ENCODE peak calls at places on chromosomes 1 and 21, in six cellular contexts. Q is K562, Z is IMR-90, H is GM12878, S is HEK293T, M is HepG2. I is an unnamed sample.

GRCh38 chr1:48725331-48725730 is 51.4 kb downstream of the BEND5 start:
- DNase-seq in Q (no peak), Z (peak), H (no peak), S (no peak), M (no peak), I (no peak)

GRCh38 chr1:7576946-7577657 is 194.0 kb upstream of the VAMP3 start:
- DNase-seq in Q (peak), Z (peak), H (no peak), S (peak), M (no peak), I (peak)

GRCh38 chr1:1678581-1679380 is 13.8 kb downstream of the SLC35E2B start:
- DNase-seq in Q (peak), Z (no peak), H (peak), S (no peak), M (peak), I (peak)

GRCh38 chr1:8026153-8026975 is at the start of gene ERRFI1:
- DNase-seq in Q (peak), Z (peak), H (peak), S (peak), M (peak), I (peak)

GRCh38 chr21:14707265-14708020 is 161.3 kb upstream of the SAMSN1 start:
- DNase-seq in Q (no peak), Z (no peak), H (no peak), S (no peak), M (no peak), I (no peak)

GRCh38 chr1:34983700-34984355 is 1.3 kb downstream of the TMEM35B start:
- DNase-seq in Q (no peak), Z (peak), H (no peak), S (no peak), M (peak), I (no peak)

GRCh38 chr1:162997499-162998285 is 71.5 kb upstream of the RGS4 start:
- DNase-seq in Q (no peak), Z (peak), H (no peak), S (no peak), M (no peak), I (no peak)

GRCh38 chr1:106755682-106756406 is 300.6 kb upstream of the PRMT6 start:
- DNase-seq in Q (no peak), Z (peak), H (no peak), S (no peak), M (no peak), I (no peak)

GRCh38 chr1:11719313-11720032 is 16.5 kb upstream of the AGTRAP start:
- DNase-seq in Q (peak), Z (peak), H (no peak), S (peak), M (no peak), I (no peak)

GRCh38 chr1:92705456-92705855 is 79.5 kb downstream of the EVI5 start:
- DNase-seq in Q (peak), Z (peak), H (no peak), S (no peak), M (no peak), I (no peak)

GRCh38 chr1:31576201-31576669 is at the start of gene TINAGL1:
- DNase-seq in Q (peak), Z (no peak), H (no peak), S (no peak), M (peak), I (no peak)
- TF ChIP-seq BHLHE40 in Q (no peak), Z (no peak), H (no peak), S (no peak), M (no peak), I (no peak)

DNA sequence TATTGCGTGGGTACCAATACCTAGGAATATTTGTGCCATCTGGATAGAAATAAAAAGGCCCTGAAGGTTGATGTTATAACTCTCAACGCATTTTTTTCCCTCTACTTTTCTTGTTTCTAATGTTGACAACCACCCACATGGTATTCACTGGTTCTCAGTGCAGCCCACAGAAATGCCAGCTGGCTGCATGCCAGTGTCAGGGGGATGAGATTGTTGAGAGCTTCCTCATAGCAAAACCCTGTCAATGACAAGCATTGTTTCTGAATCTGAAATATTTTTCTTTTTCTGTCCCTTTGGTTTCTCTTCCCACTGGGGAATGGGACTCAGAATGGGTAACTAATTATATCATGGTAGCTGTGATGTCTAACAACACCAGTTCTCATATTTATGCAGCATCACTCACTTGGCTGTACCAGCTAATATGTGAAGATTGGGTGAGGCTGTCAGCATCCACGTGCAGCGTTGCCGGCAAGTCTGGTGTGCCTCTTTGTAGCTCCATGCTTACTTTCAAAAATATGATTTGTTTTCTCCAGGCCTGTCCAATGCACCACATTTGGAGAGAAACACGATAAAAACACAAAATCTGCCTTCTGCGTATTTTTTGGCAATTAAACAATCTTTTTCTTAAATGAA is 284.6 kb downstream of the PTBP2 start:
- DNase-seq in Q (no peak), Z (peak), H (peak), S (no peak), M (no peak), I (no peak)
- TF ChIP-seq BHLHE40 in Q (no peak), Z (no peak), H (no peak), S (no peak), M (no peak), I (no peak)

DNA sequence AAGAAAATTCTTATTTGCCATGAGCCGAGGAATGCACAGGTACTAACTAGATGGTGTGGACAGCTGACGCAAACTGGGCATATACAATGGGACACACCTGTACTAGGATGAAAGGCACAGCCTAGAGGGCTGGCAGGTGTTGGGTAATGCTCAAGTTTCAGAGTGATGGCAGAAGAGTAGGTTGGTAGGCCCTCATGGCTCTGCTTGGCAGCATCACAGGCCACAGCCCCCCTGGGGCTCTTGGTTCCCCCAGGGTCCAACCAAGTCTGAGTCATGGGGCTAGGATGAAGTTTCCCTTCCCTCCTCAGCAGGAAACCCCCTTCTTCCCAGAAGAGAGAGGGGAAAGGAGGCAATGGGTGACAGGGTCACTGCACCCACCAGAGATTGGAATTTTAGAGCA is 35.2 kb downstream of the SPEN start:
- DNase-seq in Q (no peak), Z (no peak), H (no peak), S (no peak), M (no peak), I (no peak)
- TF ChIP-seq BHLHE40 in Q (no peak), Z (no peak), H (no peak), S (no peak), M (no peak), I (no peak)

GRCh38 chr1:61079898-61080336 is 2.4 kb upstream of the NFIA start:
- DNase-seq in Q (peak), Z (peak), H (no peak), S (peak), M (peak), I (peak)
- TF ChIP-seq BHLHE40 in Q (peak), Z (no peak), H (no peak), S (no peak), M (no peak), I (no peak)

DNA sequence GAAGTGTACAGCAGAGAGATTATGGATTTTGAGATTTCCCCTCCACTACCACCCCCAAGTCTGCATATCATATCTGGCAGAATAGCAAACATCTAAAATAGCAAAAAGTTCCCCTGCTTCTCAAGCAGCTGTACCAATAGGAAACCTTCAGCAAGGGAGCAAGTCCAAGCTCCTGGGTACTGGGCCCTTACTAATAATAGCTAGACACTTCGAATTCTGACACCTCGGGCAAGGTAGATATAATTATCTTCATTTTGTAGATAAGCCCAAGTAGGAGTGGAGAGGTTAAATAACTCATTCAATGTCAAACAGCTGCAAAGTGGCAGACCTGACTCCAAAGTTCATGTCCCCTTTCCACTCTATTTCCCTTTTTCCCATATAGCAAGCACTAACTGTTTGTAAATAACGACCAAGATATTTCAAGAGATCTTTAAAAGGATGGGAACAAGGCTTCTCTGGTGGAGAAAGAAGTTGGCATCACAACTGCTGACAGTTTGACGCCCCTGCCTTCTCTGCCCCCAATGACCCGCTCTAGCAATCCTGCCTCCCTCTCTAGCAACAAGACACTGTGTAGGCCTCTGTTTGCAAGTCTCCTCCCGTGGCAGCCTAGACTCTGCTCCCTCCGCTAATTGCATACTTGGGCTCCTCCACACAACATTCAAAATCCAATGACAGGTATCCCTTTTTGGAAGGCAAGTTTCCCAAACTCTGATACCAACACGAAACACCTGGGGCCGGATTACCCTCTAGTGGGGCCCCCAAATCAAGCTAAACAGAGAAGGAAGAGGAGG is 18.7 kb upstream of the ADAR start:
- DNase-seq in Q (no peak), Z (no peak), H (no peak), S (peak), M (peak), I (peak)
- TF ChIP-seq BHLHE40 in Q (no peak), Z (no peak), H (no peak), S (no peak), M (no peak), I (no peak)

DNA sequence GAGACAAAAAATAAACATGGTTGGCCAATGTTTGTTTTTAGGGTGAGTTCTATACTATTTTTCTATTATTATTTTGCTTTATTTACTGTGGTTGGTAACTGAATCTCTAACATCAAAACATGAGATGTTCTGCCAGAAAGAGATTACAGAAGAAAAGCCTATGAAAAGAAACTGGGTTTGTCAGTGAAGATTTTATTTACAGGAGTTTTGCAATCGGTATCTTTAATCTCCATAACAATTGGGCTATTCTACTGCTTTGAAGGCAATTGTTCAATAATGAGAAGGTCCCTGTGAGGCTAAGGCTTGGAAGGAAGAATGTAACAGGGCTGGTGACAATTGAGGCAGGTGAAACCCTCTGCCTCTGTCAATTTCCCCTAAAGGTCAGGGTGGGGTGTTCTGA is 155.5 kb downstream of the CLIC6 start:
- DNase-seq in Q (no peak), Z (no peak), H (no peak), S (no peak), M (no peak), I (no peak)
- TF ChIP-seq BHLHE40 in Q (no peak), Z (no peak), H (no peak), S (no peak), M (no peak), I (no peak)

I was measured in A549.